ENCODE peak calls at places on chromosomes 16 and 17, in five cellular contexts. One of them, this sample, is unnamed.

GRCh38 chr16:14501331-14502255 is 128.5 kb downstream of the PARN start:
- DNase-seq in neural progenitor cell: peak; percentile 63
- DNase-seq in osteoblast: peak; percentile 71
- DNase-seq in upper lobe of right lung: peak; percentile 90
- DNase-seq in brain microvascular endothelial cell: peak; percentile 90
- DNase-seq in this sample: peak; percentile 95

GRCh38 chr16:919658-920631 is 50.8 kb downstream of the LMF1 start:
- DNase-seq in osteoblast: peak; percentile 95
- DNase-seq in neural progenitor cell: no peak
- DNase-seq in brain microvascular endothelial cell: peak; percentile 50
- DNase-seq in upper lobe of right lung: no peak
- DNase-seq in this sample: peak; percentile 33

GRCh38 chr16:85171809-85172464 is 59.7 kb upstream of the CIBAR2 start:
- DNase-seq in upper lobe of right lung: no peak
- DNase-seq in osteoblast: peak; percentile 93
- DNase-seq in neural progenitor cell: no peak
- DNase-seq in brain microvascular endothelial cell: no peak
- DNase-seq in this sample: peak; percentile 39

GRCh38 chr17:75720656-75721462 is at the start of gene ITGB4:
- DNase-seq in neural progenitor cell: peak; percentile 80
- DNase-seq in osteoblast: peak; percentile 86
- DNase-seq in brain microvascular endothelial cell: no peak
- DNase-seq in upper lobe of right lung: peak; percentile 91
- DNase-seq in this sample: peak; percentile 3

GRCh38 chr17:43467981-43468541 is 15.7 kb upstream of the DHX8 start:
- DNase-seq in osteoblast: peak; percentile 94
- DNase-seq in neural progenitor cell: peak; percentile 16
- DNase-seq in brain microvascular endothelial cell: peak; percentile 71
- DNase-seq in upper lobe of right lung: no peak
- DNase-seq in this sample: peak; percentile 94

GRCh38 chr16:79269211-79269863 is 331.2 kb downstream of the MAF start:
- DNase-seq in upper lobe of right lung: no peak
- DNase-seq in neural progenitor cell: no peak
- DNase-seq in osteoblast: no peak
- DNase-seq in brain microvascular endothelial cell: no peak
- DNase-seq in this sample: no peak

GRCh38 chr17:49582789-49583188 is 7.1 kb downstream of the NXPH3 start:
- DNase-seq in neural progenitor cell: no peak
- DNase-seq in brain microvascular endothelial cell: no peak
- DNase-seq in osteoblast: peak; percentile 93
- DNase-seq in upper lobe of right lung: no peak
- DNase-seq in this sample: no peak

GRCh38 chr17:72434991-72435618 is 314.3 kb downstream of the SOX9 start:
- DNase-seq in osteoblast: no peak
- DNase-seq in neural progenitor cell: no peak
- DNase-seq in brain microvascular endothelial cell: no peak
- DNase-seq in upper lobe of right lung: no peak
- DNase-seq in this sample: no peak

GRCh38 chr16:82639666-82640336 is 13.0 kb downstream of the CDH13 start:
- DNase-seq in neural progenitor cell: peak; percentile 82
- DNase-seq in brain microvascular endothelial cell: peak; percentile 81
- DNase-seq in upper lobe of right lung: peak; percentile 69
- DNase-seq in osteoblast: no peak
- DNase-seq in this sample: peak; percentile 60

GRCh38 chr17:12231027-12231682 is 210.5 kb downstream of the MAP2K4 start:
- DNase-seq in brain microvascular endothelial cell: peak; percentile 14
- DNase-seq in osteoblast: no peak
- DNase-seq in neural progenitor cell: no peak
- DNase-seq in upper lobe of right lung: no peak
- DNase-seq in this sample: peak; percentile 6

GRCh38 chr17:413706-414440 is 61.3 kb upstream of the RPH3AL start:
- DNase-seq in brain microvascular endothelial cell: no peak
- DNase-seq in neural progenitor cell: no peak
- DNase-seq in upper lobe of right lung: no peak
- DNase-seq in osteoblast: no peak
- DNase-seq in this sample: no peak

GRCh38 chr16:3020247-3020603 is at the start of gene TNFRSF12A:
- DNase-seq in neural progenitor cell: peak; percentile 93
- DNase-seq in upper lobe of right lung: peak; percentile 91
- DNase-seq in brain microvascular endothelial cell: peak; percentile 59
- DNase-seq in osteoblast: peak; percentile 99
- DNase-seq in this sample: peak; percentile 72

GRCh38 chr17:75626496-75627038 is 6.7 kb upstream of the SMIM5 start:
- DNase-seq in osteoblast: no peak
- DNase-seq in neural progenitor cell: no peak
- DNase-seq in brain microvascular endothelial cell: no peak
- DNase-seq in upper lobe of right lung: no peak
- DNase-seq in this sample: no peak

GRCh38 chr16:75402821-75403475 is 30.4 kb downstream of the CFDP1 start:
- DNase-seq in neural progenitor cell: peak; percentile 16
- DNase-seq in brain microvascular endothelial cell: peak; percentile 48
- DNase-seq in osteoblast: peak; percentile 63
- DNase-seq in upper lobe of right lung: no peak
- DNase-seq in this sample: peak; percentile 44

GRCh38 chr16:68235105-68235881 is 634 bp downstream of the ESRP2 start:
- DNase-seq in neural progenitor cell: peak; percentile 55
- DNase-seq in brain microvascular endothelial cell: no peak
- DNase-seq in upper lobe of right lung: peak; percentile 80
- DNase-seq in osteoblast: peak; percentile 18
- DNase-seq in this sample: no peak

GRCh38 chr16:11349599-11350276 is 4.5 kb downstream of the RMI2 start:
- DNase-seq in brain microvascular endothelial cell: no peak
- DNase-seq in osteoblast: peak; percentile 90
- DNase-seq in upper lobe of right lung: peak; percentile 77
- DNase-seq in neural progenitor cell: no peak
- DNase-seq in this sample: peak; percentile 66

GRCh38 chr17:18008496-18009268 is 30.3 kb downstream of the ATPAF2 start:
- DNase-seq in brain microvascular endothelial cell: peak; percentile 38
- DNase-seq in upper lobe of right lung: no peak
- DNase-seq in osteoblast: peak; percentile 96
- DNase-seq in neural progenitor cell: no peak
- DNase-seq in this sample: peak; percentile 84

GRCh38 chr16:15829460-15829859 is 27.4 kb downstream of the MYH11 start:
- DNase-seq in osteoblast: peak; percentile 47
- DNase-seq in upper lobe of right lung: peak; percentile 65
- DNase-seq in brain microvascular endothelial cell: no peak
- DNase-seq in neural progenitor cell: peak; percentile 44
- DNase-seq in this sample: peak; percentile 89

GRCh38 chr17:31579265-31579664 is 187.8 kb downstream of the RAB11FIP4 start:
- DNase-seq in upper lobe of right lung: no peak
- DNase-seq in brain microvascular endothelial cell: no peak
- DNase-seq in osteoblast: peak; percentile 87
- DNase-seq in neural progenitor cell: no peak
- DNase-seq in this sample: peak; percentile 49

GRCh38 chr16:30967795-30968194 is 10.2 kb downstream of the SETD1A start:
- DNase-seq in neural progenitor cell: no peak
- DNase-seq in upper lobe of right lung: no peak
- DNase-seq in osteoblast: peak; percentile 89
- DNase-seq in brain microvascular endothelial cell: no peak
- DNase-seq in this sample: no peak

GRCh38 chr16:30974348-30974747 is 10.7 kb upstream of the HSD3B7 start:
- DNase-seq in neural progenitor cell: no peak
- DNase-seq in brain microvascular endothelial cell: no peak
- DNase-seq in upper lobe of right lung: no peak
- DNase-seq in osteoblast: no peak
- DNase-seq in this sample: no peak

GRCh38 chr16:30969246-30969842 is 11.8 kb downstream of the SETD1A start:
- DNase-seq in neural progenitor cell: no peak
- DNase-seq in brain microvascular endothelial cell: no peak
- DNase-seq in osteoblast: no peak
- DNase-seq in upper lobe of right lung: no peak
- DNase-seq in this sample: no peak

GRCh38 chr16:30972872-30973271 is 12.1 kb upstream of the HSD3B7 start:
- DNase-seq in brain microvascular endothelial cell: no peak
- DNase-seq in neural progenitor cell: peak; percentile 40
- DNase-seq in osteoblast: no peak
- DNase-seq in upper lobe of right lung: no peak
- DNase-seq in this sample: no peak

GRCh38 chr16:30971298-30971697 is 13.7 kb upstream of the HSD3B7 start:
- DNase-seq in upper lobe of right lung: no peak
- DNase-seq in osteoblast: no peak
- DNase-seq in neural progenitor cell: no peak
- DNase-seq in brain microvascular endothelial cell: no peak
- DNase-seq in this sample: no peak
- H3K36me3 ChIP-seq in upper lobe of right lung: peaks cover 98% of the 10 kb centered on the region
- H3K36me3 ChIP-seq in osteoblast: peaks cover 79% of the 10 kb centered on the region
- H3K36me3 ChIP-seq in neural progenitor cell: no peaks in the 10 kb centered on the region
- H3K36me3 ChIP-seq in brain microvascular endothelial cell: peaks cover 80% of the 10 kb centered on the region
- H3K36me3 ChIP-seq in this sample: peaks cover 36% of the 10 kb centered on the region

GRCh38 chr17:19724501-19725420 is 8.4 kb upstream of the SLC47A2 start:
- DNase-seq in brain microvascular endothelial cell: no peak
- DNase-seq in upper lobe of right lung: peak; percentile 91
- DNase-seq in osteoblast: peak; percentile 93
- DNase-seq in neural progenitor cell: no peak
- DNase-seq in this sample: peak; percentile 9

GRCh38 chr17:19720631-19721426 is 4.4 kb upstream of the SLC47A2 start:
- DNase-seq in osteoblast: peak; percentile 51
- DNase-seq in brain microvascular endothelial cell: no peak
- DNase-seq in neural progenitor cell: no peak
- DNase-seq in upper lobe of right lung: peak; percentile 61
- DNase-seq in this sample: no peak

GRCh38 chr17:19725486-19725885 is 9.1 kb upstream of the SLC47A2 start:
- DNase-seq in neural progenitor cell: no peak
- DNase-seq in upper lobe of right lung: no peak
- DNase-seq in osteoblast: no peak
- DNase-seq in brain microvascular endothelial cell: no peak
- DNase-seq in this sample: no peak

GRCh38 chr17:19726615-19727376 is 10.4 kb upstream of the SLC47A2 start:
- DNase-seq in osteoblast: peak; percentile 83
- DNase-seq in brain microvascular endothelial cell: no peak
- DNase-seq in upper lobe of right lung: no peak
- DNase-seq in neural progenitor cell: no peak
- DNase-seq in this sample: no peak

DNA sequence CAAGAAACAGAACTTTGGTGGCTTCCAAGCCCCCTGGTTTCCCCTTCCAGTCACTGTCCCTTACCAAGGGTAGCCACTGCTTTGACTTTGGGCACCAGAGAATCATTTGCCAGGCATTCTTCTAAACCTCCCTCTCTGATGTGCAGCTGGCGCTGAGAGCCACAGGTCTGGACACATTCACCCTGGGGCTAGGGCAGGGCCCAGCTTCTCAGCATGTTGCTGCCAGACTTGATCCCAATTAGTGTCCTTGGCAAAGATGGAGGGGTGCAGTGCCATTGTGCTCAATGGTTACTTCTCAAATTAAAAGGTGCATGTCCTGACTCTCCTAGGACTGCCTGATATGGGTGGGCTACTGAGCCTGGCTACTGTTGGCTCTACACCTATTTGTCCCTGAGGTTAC is 7.6 kb upstream of the SLC47A2 start:
- DNase-seq in upper lobe of right lung: no peak
- DNase-seq in brain microvascular endothelial cell: no peak
- DNase-seq in neural progenitor cell: no peak
- DNase-seq in osteoblast: peak; percentile 74
- DNase-seq in this sample: no peak
- H3K4me3 ChIP-seq in upper lobe of right lung: peak overlapping the region; percentile 35
- H3K4me3 ChIP-seq in brain microvascular endothelial cell: no peak overlapping the region
- H3K4me3 ChIP-seq in neural progenitor cell: no peak overlapping the region
- H3K4me3 ChIP-seq in osteoblast: no peak overlapping the region
- H3K4me3 ChIP-seq in this sample: no peak overlapping the region

GRCh38 chr16:4684030-4684715 is 9.2 kb upstream of the NUDT16L1 start:
- DNase-seq in neural progenitor cell: no peak
- DNase-seq in upper lobe of right lung: peak; percentile 61
- DNase-seq in osteoblast: peak; percentile 50
- DNase-seq in brain microvascular endothelial cell: no peak
- DNase-seq in this sample: no peak

GRCh38 chr16:4682616-4683254 is 10.6 kb upstream of the NUDT16L1 start:
- DNase-seq in upper lobe of right lung: peak; percentile 88
- DNase-seq in osteoblast: peak; percentile 92
- DNase-seq in brain microvascular endothelial cell: peak; percentile 14
- DNase-seq in neural progenitor cell: peak; percentile 78
- DNase-seq in this sample: peak; percentile 27

GRCh38 chr16:4682084-4682581 is 11.2 kb upstream of the NUDT16L1 start:
- DNase-seq in neural progenitor cell: no peak
- DNase-seq in brain microvascular endothelial cell: no peak
- DNase-seq in osteoblast: peak; percentile 76
- DNase-seq in upper lobe of right lung: peak; percentile 62
- DNase-seq in this sample: no peak

GRCh38 chr16:4684763-4685162 is 8.6 kb upstream of the NUDT16L1 start:
- DNase-seq in neural progenitor cell: no peak
- DNase-seq in brain microvascular endothelial cell: no peak
- DNase-seq in osteoblast: peak; percentile 69
- DNase-seq in upper lobe of right lung: no peak
- DNase-seq in this sample: no peak

GRCh38 chr16:4683255-4684029 is 9.9 kb upstream of the NUDT16L1 start:
- DNase-seq in neural progenitor cell: no peak
- DNase-seq in brain microvascular endothelial cell: no peak
- DNase-seq in osteoblast: peak; percentile 79
- DNase-seq in upper lobe of right lung: no peak
- DNase-seq in this sample: no peak
- H3K36me3 ChIP-seq in neural progenitor cell: no peaks in the 10 kb centered on the region
- H3K36me3 ChIP-seq in brain microvascular endothelial cell: peaks cover 57% of the 10 kb centered on the region
- H3K36me3 ChIP-seq in osteoblast: peaks cover 39% of the 10 kb centered on the region
- H3K36me3 ChIP-seq in upper lobe of right lung: peaks cover 75% of the 10 kb centered on the region
- H3K36me3 ChIP-seq in this sample: peaks cover 26% of the 10 kb centered on the region

GRCh38 chr16:27202923-27203428 is 350 bp upstream of the KDM8 start:
- DNase-seq in neural progenitor cell: no peak
- DNase-seq in osteoblast: no peak
- DNase-seq in brain microvascular endothelial cell: no peak
- DNase-seq in upper lobe of right lung: no peak
- DNase-seq in this sample: no peak

GRCh38 chr16:27199235-27199586 is 4.1 kb upstream of the KDM8 start:
- DNase-seq in osteoblast: no peak
- DNase-seq in neural progenitor cell: no peak
- DNase-seq in upper lobe of right lung: no peak
- DNase-seq in brain microvascular endothelial cell: no peak
- DNase-seq in this sample: no peak

GRCh38 chr16:27197004-27197403 is 6.3 kb upstream of the KDM8 start:
- DNase-seq in upper lobe of right lung: no peak
- DNase-seq in neural progenitor cell: no peak
- DNase-seq in osteoblast: no peak
- DNase-seq in brain microvascular endothelial cell: no peak
- DNase-seq in this sample: no peak

GRCh38 chr16:27198451-27199234 is 4.7 kb upstream of the KDM8 start:
- DNase-seq in osteoblast: no peak
- DNase-seq in neural progenitor cell: peak; percentile 9
- DNase-seq in upper lobe of right lung: no peak
- DNase-seq in brain microvascular endothelial cell: no peak
- DNase-seq in this sample: no peak

DNA sequence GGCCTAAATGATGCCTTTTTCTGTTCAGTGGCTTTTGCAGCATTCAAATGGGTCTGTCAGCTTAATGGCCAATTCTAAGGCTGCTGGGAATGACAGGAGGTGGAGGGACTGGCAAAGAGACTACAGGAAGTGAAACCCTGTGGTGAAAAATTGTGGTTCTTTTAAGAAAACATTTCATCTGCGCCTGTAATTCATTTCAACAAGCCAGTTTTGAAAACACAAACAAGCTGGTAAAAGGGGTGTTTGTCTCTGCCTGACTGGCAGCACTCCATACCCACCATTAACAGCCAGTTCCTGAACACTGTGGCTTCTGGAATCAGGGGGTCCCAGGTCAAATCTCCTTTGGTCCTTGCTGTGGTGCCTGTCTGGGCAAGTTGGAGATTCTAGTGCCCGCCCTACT is 3.6 kb upstream of the KDM8 start:
- DNase-seq in neural progenitor cell: no peak
- DNase-seq in osteoblast: no peak
- DNase-seq in upper lobe of right lung: no peak
- DNase-seq in brain microvascular endothelial cell: no peak
- DNase-seq in this sample: peak; percentile 6
- H3K4me3 ChIP-seq in neural progenitor cell: no peak overlapping the region
- H3K4me3 ChIP-seq in osteoblast: no peak overlapping the region
- H3K4me3 ChIP-seq in upper lobe of right lung: no peak overlapping the region
- H3K4me3 ChIP-seq in brain microvascular endothelial cell: no peak overlapping the region
- H3K4me3 ChIP-seq in this sample: no peak overlapping the region

This sample was measured in fibroblast of lung.